ENCODE peak calls at places on chromosome X, in eight cellular contexts. J is KBM-7; N is C1 segment of cervical spinal cord; M is brain pericyte; L is progenitor cell of endocrine pancreas; E is activated gamma-delta T cell treated with anti-CD3 and anti-CD28 coated beads, Interleukin-2, amount 50 U/mL, for 16 hours; V is GM12864; X is CD4-positive, CD25-positive, alpha-beta regulatory T cell. O is an unnamed sample.

GRCh38 chrX:140514554-140514953 is 9.7 kb upstream of the SOX3 start:
- DNase-seq in J (no peak), N (no peak), M (no peak), L (no peak), E (no peak), V (no peak), X (no peak), O (no peak)

GRCh38 chrX:24262309-24262708 is 51.6 kb downstream of the SUPT20HL2 start:
- DNase-seq in J (no peak), N (no peak), M (no peak), L (no peak), E (no peak), V (no peak), X (no peak), O (no peak)

GRCh38 chrX:100407784-100408642 is 2.1 kb downstream of the PCDH19 start:
- DNase-seq in J (no peak), N (no peak), M (no peak), L (no peak), E (no peak), V (no peak), X (no peak), O (no peak)

GRCh38 chrX:155054255-155054654 is 16.7 kb downstream of the CMC4 start:
- DNase-seq in J (no peak), N (no peak), M (no peak), L (no peak), E (no peak), V (no peak), X (no peak), O (no peak)

GRCh38 chrX:76127341-76127740 is 45.5 kb upstream of the PBDC1 start:
- DNase-seq in J (peak; percentile 42), N (no peak), M (no peak), L (no peak), E (no peak), V (no peak), X (peak; percentile 11), O (no peak)

GRCh38 chrX:155966876-155967275 is 30.6 kb upstream of the IL9R start:
- DNase-seq in J (peak; percentile 95), N (no peak), M (no peak), L (no peak), E (peak; percentile 12), V (peak; percentile 5), X (peak; percentile 62), O (peak; percentile 35)

GRCh38 chrX:110180928-110181310 is 137.0 kb downstream of the AMMECR1 start:
- DNase-seq in J (no peak), N (no peak), M (no peak), L (no peak), E (no peak), V (no peak), X (no peak), O (no peak)

GRCh38 chrX:40087574-40088298 is 10.0 kb downstream of the BCOR start:
- DNase-seq in J (no peak), N (no peak), M (no peak), L (no peak), E (no peak), V (no peak), X (no peak), O (no peak)

GRCh38 chrX:103635436-103635835 is 6.7 kb downstream of the TCEAL1 start:
- DNase-seq in J (no peak), N (no peak), M (no peak), L (no peak), E (no peak), V (no peak), X (no peak), O (no peak)

GRCh38 chrX:2691543-2692220 is 587 bp downstream of the CD99 start:
- DNase-seq in J (peak; percentile 69), N (no peak), M (no peak), L (no peak), E (no peak), V (no peak), X (peak; percentile 44), O (no peak)

GRCh38 chrX:38275615-38276014 is 51.7 kb downstream of the RPGR start:
- DNase-seq in J (no peak), N (no peak), M (peak; percentile 47), L (no peak), E (no peak), V (no peak), X (no peak), O (peak; percentile 36)

GRCh38 chrX:153926863-153927685 is 1.0 kb upstream of the ARHGAP4 start:
- DNase-seq in J (peak; percentile 99), N (no peak), M (no peak), L (no peak), E (peak; percentile 70), V (peak; percentile 65), X (peak; percentile 92), O (no peak)

GRCh38 chrX:32126997-32127396 is 1055.2 kb upstream of the FTHL17 start:
- DNase-seq in J (no peak), N (no peak), M (no peak), L (no peak), E (no peak), V (no peak), X (no peak), O (no peak)